ENCODE peak calls at places on chromosomes 16 and 17, in seven cellular contexts. One of them, this sample, is unnamed.

GRCh38 chr16:11669380-11670146 is 1.3 kb downstream of the SNN start:
- DNase-seq in fibroblast of pulmonary artery: peak; percentile 19
- DNase-seq in left lobe of liver: no peak
- DNase-seq in activated CD4-positive, alpha-beta T cell treated with anti-CD3 and anti-CD28 coated beads, Interleukin-2, amount 10 ng/mL, durations not matched to agents 7 days and 5 days: no peak
- DNase-seq in transverse colon: peak; percentile 49
- DNase-seq in COR-L47: no peak
- DNase-seq in NCI-H1417: no peak
- DNase-seq in this sample: no peak

GRCh38 chr16:50547944-50548658 is at the start of gene NKD1:
- DNase-seq in transverse colon: peak; percentile 74
- DNase-seq in NCI-H1417: peak; percentile 15
- DNase-seq in fibroblast of pulmonary artery: peak; percentile 24
- DNase-seq in COR-L47: peak; percentile 22
- DNase-seq in left lobe of liver: peak; percentile 80
- DNase-seq in activated CD4-positive, alpha-beta T cell treated with anti-CD3 and anti-CD28 coated beads, Interleukin-2, amount 10 ng/mL, durations not matched to agents 7 days and 5 days: peak; percentile 68
- DNase-seq in this sample: peak; percentile 74

GRCh38 chr17:9959377-9959981 is 54.4 kb upstream of the RCVRN start:
- DNase-seq in COR-L47: no peak
- DNase-seq in activated CD4-positive, alpha-beta T cell treated with anti-CD3 and anti-CD28 coated beads, Interleukin-2, amount 10 ng/mL, durations not matched to agents 7 days and 5 days: peak; percentile 34
- DNase-seq in fibroblast of pulmonary artery: peak; percentile 42
- DNase-seq in NCI-H1417: no peak
- DNase-seq in transverse colon: peak; percentile 16
- DNase-seq in left lobe of liver: no peak
- DNase-seq in this sample: peak; percentile 36

GRCh38 chr16:2697401-2697948 is 15.2 kb downstream of the KCTD5 start:
- DNase-seq in transverse colon: no peak
- DNase-seq in left lobe of liver: no peak
- DNase-seq in fibroblast of pulmonary artery: no peak
- DNase-seq in COR-L47: no peak
- DNase-seq in activated CD4-positive, alpha-beta T cell treated with anti-CD3 and anti-CD28 coated beads, Interleukin-2, amount 10 ng/mL, durations not matched to agents 7 days and 5 days: no peak
- DNase-seq in NCI-H1417: no peak
- DNase-seq in this sample: no peak

GRCh38 chr16:85403693-85404092 is 209.4 kb upstream of the GSE1 start:
- DNase-seq in transverse colon: no peak
- DNase-seq in left lobe of liver: no peak
- DNase-seq in activated CD4-positive, alpha-beta T cell treated with anti-CD3 and anti-CD28 coated beads, Interleukin-2, amount 10 ng/mL, durations not matched to agents 7 days and 5 days: no peak
- DNase-seq in fibroblast of pulmonary artery: no peak
- DNase-seq in COR-L47: no peak
- DNase-seq in NCI-H1417: no peak
- DNase-seq in this sample: no peak

GRCh38 chr17:79730769-79731483 is at the start of gene ENPP7:
- DNase-seq in left lobe of liver: peak; percentile 87
- DNase-seq in COR-L47: no peak
- DNase-seq in fibroblast of pulmonary artery: no peak
- DNase-seq in transverse colon: no peak
- DNase-seq in NCI-H1417: no peak
- DNase-seq in activated CD4-positive, alpha-beta T cell treated with anti-CD3 and anti-CD28 coated beads, Interleukin-2, amount 10 ng/mL, durations not matched to agents 7 days and 5 days: no peak
- DNase-seq in this sample: no peak

GRCh38 chr16:66508261-66508913 is 41.5 kb downstream of the TK2 start:
- DNase-seq in COR-L47: no peak
- DNase-seq in NCI-H1417: no peak
- DNase-seq in left lobe of liver: no peak
- DNase-seq in fibroblast of pulmonary artery: peak; percentile 72
- DNase-seq in activated CD4-positive, alpha-beta T cell treated with anti-CD3 and anti-CD28 coated beads, Interleukin-2, amount 10 ng/mL, durations not matched to agents 7 days and 5 days: no peak
- DNase-seq in transverse colon: no peak
- DNase-seq in this sample: no peak

GRCh38 chr17:79044462-79044861 is 20.5 kb downstream of the C1QTNF1 start:
- DNase-seq in left lobe of liver: no peak
- DNase-seq in fibroblast of pulmonary artery: no peak
- DNase-seq in transverse colon: no peak
- DNase-seq in activated CD4-positive, alpha-beta T cell treated with anti-CD3 and anti-CD28 coated beads, Interleukin-2, amount 10 ng/mL, durations not matched to agents 7 days and 5 days: no peak
- DNase-seq in NCI-H1417: no peak
- DNase-seq in COR-L47: no peak
- DNase-seq in this sample: no peak

GRCh38 chr16:69143116-69143515 is 10.7 kb downstream of the UTP4 start:
- DNase-seq in left lobe of liver: no peak
- DNase-seq in fibroblast of pulmonary artery: peak; percentile 10
- DNase-seq in COR-L47: no peak
- DNase-seq in activated CD4-positive, alpha-beta T cell treated with anti-CD3 and anti-CD28 coated beads, Interleukin-2, amount 10 ng/mL, durations not matched to agents 7 days and 5 days: no peak
- DNase-seq in NCI-H1417: no peak
- DNase-seq in transverse colon: peak; percentile 25
- DNase-seq in this sample: no peak

GRCh38 chr17:77318021-77318420 is 177.3 kb downstream of the SEC14L1 start:
- DNase-seq in transverse colon: peak; percentile 8
- DNase-seq in activated CD4-positive, alpha-beta T cell treated with anti-CD3 and anti-CD28 coated beads, Interleukin-2, amount 10 ng/mL, durations not matched to agents 7 days and 5 days: no peak
- DNase-seq in fibroblast of pulmonary artery: no peak
- DNase-seq in NCI-H1417: no peak
- DNase-seq in COR-L47: no peak
- DNase-seq in left lobe of liver: no peak
- DNase-seq in this sample: no peak

GRCh38 chr17:43613911-43614310 is 47.8 kb downstream of the MEOX1 start:
- DNase-seq in activated CD4-positive, alpha-beta T cell treated with anti-CD3 and anti-CD28 coated beads, Interleukin-2, amount 10 ng/mL, durations not matched to agents 7 days and 5 days: no peak
- DNase-seq in COR-L47: no peak
- DNase-seq in transverse colon: no peak
- DNase-seq in NCI-H1417: no peak
- DNase-seq in left lobe of liver: no peak
- DNase-seq in fibroblast of pulmonary artery: no peak
- DNase-seq in this sample: no peak

GRCh38 chr16:57663917-57664661 is 4.0 kb upstream of the ADGRG3 start:
- DNase-seq in activated CD4-positive, alpha-beta T cell treated with anti-CD3 and anti-CD28 coated beads, Interleukin-2, amount 10 ng/mL, durations not matched to agents 7 days and 5 days: no peak
- DNase-seq in fibroblast of pulmonary artery: no peak
- DNase-seq in NCI-H1417: no peak
- DNase-seq in left lobe of liver: no peak
- DNase-seq in COR-L47: no peak
- DNase-seq in transverse colon: no peak
- DNase-seq in this sample: no peak

GRCh38 chr17:40862985-40863733 is 3.9 kb downstream of the KRT12 start:
- DNase-seq in fibroblast of pulmonary artery: peak; percentile 10
- DNase-seq in activated CD4-positive, alpha-beta T cell treated with anti-CD3 and anti-CD28 coated beads, Interleukin-2, amount 10 ng/mL, durations not matched to agents 7 days and 5 days: peak; percentile 8
- DNase-seq in NCI-H1417: no peak
- DNase-seq in transverse colon: no peak
- DNase-seq in left lobe of liver: no peak
- DNase-seq in COR-L47: no peak
- DNase-seq in this sample: no peak

GRCh38 chr16:4572715-4573114 is 16.6 kb downstream of the C16orf96 start:
- DNase-seq in activated CD4-positive, alpha-beta T cell treated with anti-CD3 and anti-CD28 coated beads, Interleukin-2, amount 10 ng/mL, durations not matched to agents 7 days and 5 days: no peak
- DNase-seq in COR-L47: no peak
- DNase-seq in transverse colon: no peak
- DNase-seq in fibroblast of pulmonary artery: peak; percentile 37
- DNase-seq in NCI-H1417: no peak
- DNase-seq in left lobe of liver: no peak
- DNase-seq in this sample: no peak